ENCODE peak calls at places on chromosomes 5 and 9, in ten cellular contexts. S is NB4; X is ELR; Z is activated T-cell treated with anti-CD3 and anti-CD28 coated beads, Interleukin-2, amount 50 U/mL, for 48 hours; L is keratinocyte; N is mammary epithelial cell; C is omental fat pad; G is NCI-H526 treated with DMSO at 0.1 percent for 48 hours; H is ascending aorta; R is GM23248. U is an unnamed sample.

GRCh38 chr9:136729144-136729543 is 13.6 kb downstream of the LCN10 start:
- DNase-seq in S (peak), X (no peak), Z (no peak), L (no peak), N (no peak), C (no peak), G (no peak), H (no peak), R (peak), U (no peak)

GRCh38 chr9:117970276-117970675 is 266.1 kb downstream of the TLR4 start:
- DNase-seq in S (no peak), X (no peak), Z (no peak), L (no peak), N (no peak), C (no peak), G (no peak), H (no peak), R (no peak), U (no peak)

GRCh38 chr9:93301291-93301811 is 117.4 kb downstream of the WNK2 start:
- DNase-seq in S (no peak), X (no peak), Z (no peak), L (no peak), N (no peak), C (no peak), G (no peak), H (no peak), R (no peak), U (no peak)

GRCh38 chr9:134055981-134056461 is 11.8 kb downstream of the BRD3 start:
- DNase-seq in S (no peak), X (peak), Z (no peak), L (peak), N (peak), C (no peak), G (no peak), H (peak), R (peak), U (no peak)

GRCh38 chr9:135355466-135356420 is 123.8 kb upstream of the PPP1R26 start:
- DNase-seq in S (no peak), X (no peak), Z (no peak), L (no peak), N (no peak), C (no peak), G (no peak), H (no peak), R (no peak), U (no peak)

GRCh38 chr9:72129271-72130156 is 19.7 kb upstream of the GDA start:
- DNase-seq in S (no peak), X (no peak), Z (no peak), L (no peak), N (peak), C (no peak), G (no peak), H (no peak), R (peak), U (no peak)

GRCh38 chr9:77648458-77649108 is 461 bp upstream of the GNA14 start:
- DNase-seq in S (peak), X (peak), Z (peak), L (no peak), N (peak), C (no peak), G (peak), H (no peak), R (peak), U (peak)

GRCh38 chr9:124914753-124915405 is 26.0 kb downstream of the GOLGA1 start:
- DNase-seq in S (no peak), X (no peak), Z (no peak), L (no peak), N (no peak), C (no peak), G (no peak), H (no peak), R (no peak), U (no peak)

GRCh38 chr9:111067472-111067871 is 29.2 kb upstream of the LPAR1 start:
- DNase-seq in S (no peak), X (no peak), Z (no peak), L (no peak), N (no peak), C (no peak), G (no peak), H (no peak), R (peak), U (no peak)

GRCh38 chr9:127912882-127913281 is 4.0 kb downstream of the ST6GALNAC4 start:
- DNase-seq in S (no peak), X (no peak), Z (no peak), L (no peak), N (no peak), C (no peak), G (no peak), H (no peak), R (no peak), U (no peak)

GRCh38 chr9:137156567-137157375 is 13.1 kb downstream of the LRRC26 start:
- DNase-seq in S (no peak), X (peak), Z (peak), L (peak), N (no peak), C (no peak), G (no peak), H (no peak), R (peak), U (peak)

GRCh38 chr9:22079873-22080341 is 70.8 kb upstream of the CDKN2B start:
- DNase-seq in S (no peak), X (peak), Z (peak), L (no peak), N (peak), C (no peak), G (no peak), H (no peak), R (peak), U (no peak)

GRCh38 chr5:154652746-154653417 is 102.3 kb upstream of the LARP1 start:
- DNase-seq in S (no peak), X (no peak), Z (no peak), L (no peak), N (no peak), C (no peak), G (no peak), H (no peak), R (peak), U (no peak)

GRCh38 chr5:106303911-106304310 is 1366.8 kb downstream of the EFNA5 start:
- DNase-seq in S (no peak), X (no peak), Z (no peak), L (no peak), N (no peak), C (no peak), G (no peak), H (no peak), R (no peak), U (no peak)

GRCh38 chr5:57037355-57037754 is 85.4 kb upstream of the MIER3 start:
- DNase-seq in S (peak), X (peak), Z (no peak), L (no peak), N (no peak), C (no peak), G (no peak), H (no peak), R (no peak), U (no peak)

GRCh38 chr9:136793063-136793946 is 2.2 kb downstream of the TMEM141 start:
- DNase-seq in S (no peak), X (no peak), Z (no peak), L (no peak), N (no peak), C (no peak), G (no peak), H (no peak), R (no peak), U (no peak)

GRCh38 chr5:43313854-43314457 is 744 bp upstream of the HMGCS1 start:
- DNase-seq in S (no peak), X (no peak), Z (peak), L (no peak), N (no peak), C (no peak), G (no peak), H (no peak), R (peak), U (peak)

GRCh38 chr9:109114670-109115069 is 5.1 kb downstream of the TMEM245 start:
- DNase-seq in S (no peak), X (peak), Z (no peak), L (no peak), N (peak), C (no peak), G (no peak), H (no peak), R (peak), U (no peak)

GRCh38 chr9:33379666-33380389 is 22.5 kb downstream of the AQP7 start:
- DNase-seq in S (no peak), X (no peak), Z (no peak), L (no peak), N (no peak), C (no peak), G (no peak), H (no peak), R (no peak), U (no peak)

GRCh38 chr5:130335116-130335515 is 430.9 kb downstream of the CHSY3 start:
- DNase-seq in S (no peak), X (peak), Z (no peak), L (peak), N (peak), C (no peak), G (no peak), H (no peak), R (no peak), U (no peak)

GRCh38 chr9:130971294-130971849 is 32.3 kb upstream of the FIBCD1 start:
- DNase-seq in S (no peak), X (no peak), Z (no peak), L (no peak), N (no peak), C (no peak), G (no peak), H (no peak), R (no peak), U (no peak)

GRCh38 chr9:75889577-75889976 is 896 bp upstream of the PCSK5 start:
- DNase-seq in S (no peak), X (no peak), Z (no peak), L (no peak), N (no peak), C (no peak), G (peak), H (no peak), R (no peak), U (no peak)

GRCh38 chr5:62720036-62720441 is 141.4 kb downstream of the LRRC70 start:
- DNase-seq in S (peak), X (peak), Z (peak), L (no peak), N (peak), C (no peak), G (no peak), H (no peak), R (peak), U (no peak)

GRCh38 chr5:154370730-154371334 is 75.0 kb upstream of the SAP30L start:
- DNase-seq in S (no peak), X (no peak), Z (no peak), L (no peak), N (no peak), C (no peak), G (no peak), H (no peak), R (peak), U (no peak)

GRCh38 chr9:91162784-91163440 is 198.8 kb downstream of the AUH start:
- DNase-seq in S (peak), X (peak), Z (peak), L (no peak), N (no peak), C (no peak), G (no peak), H (peak), R (no peak), U (peak)

GRCh38 chr5:127101533-127101932 is 28.2 kb upstream of the C5orf63 start:
- DNase-seq in S (no peak), X (no peak), Z (no peak), L (no peak), N (no peak), C (no peak), G (no peak), H (no peak), R (no peak), U (no peak)

GRCh38 chr5:14174235-14174636 is 31.1 kb downstream of the TRIO start:
- DNase-seq in S (peak), X (no peak), Z (no peak), L (no peak), N (no peak), C (no peak), G (peak), H (no peak), R (no peak), U (no peak)

GRCh38 chr9:83307051-83307724 is 231.0 kb downstream of the FRMD3 start:
- DNase-seq in S (no peak), X (no peak), Z (no peak), L (no peak), N (no peak), C (no peak), G (no peak), H (no peak), R (peak), U (no peak)

GRCh38 chr5:73233461-73234151 is 60.6 kb downstream of the TMEM174 start:
- DNase-seq in S (no peak), X (no peak), Z (peak), L (no peak), N (no peak), C (no peak), G (no peak), H (no peak), R (no peak), U (peak)

GRCh38 chr9:77440057-77440456 is 208.1 kb downstream of the GNA14 start:
- DNase-seq in S (peak), X (peak), Z (no peak), L (no peak), N (no peak), C (no peak), G (no peak), H (no peak), R (peak), U (peak)

GRCh38 chr5:107248065-107248695 is 422.6 kb downstream of the EFNA5 start:
- DNase-seq in S (peak), X (peak), Z (peak), L (peak), N (peak), C (peak), G (peak), H (no peak), R (peak), U (peak)

GRCh38 chr5:172724658-172725183 is 46.3 kb downstream of the DUSP1 start:
- DNase-seq in S (no peak), X (no peak), Z (no peak), L (no peak), N (no peak), C (no peak), G (no peak), H (no peak), R (no peak), U (no peak)

GRCh38 chr5:110401881-110402280 is 324.6 kb downstream of the TMEM232 start:
- DNase-seq in S (peak), X (peak), Z (no peak), L (no peak), N (peak), C (no peak), G (no peak), H (no peak), R (peak), U (no peak)

GRCh38 chr9:133184971-133185370 is 21.3 kb upstream of the GBGT1 start:
- DNase-seq in S (peak), X (peak), Z (peak), L (no peak), N (peak), C (no peak), G (peak), H (no peak), R (peak), U (no peak)

GRCh38 chr9:75775966-75776691 is 114.3 kb upstream of the PCSK5 start:
- DNase-seq in S (no peak), X (no peak), Z (no peak), L (no peak), N (no peak), C (no peak), G (no peak), H (no peak), R (no peak), U (no peak)